ENCODE peak calls at places on chromosomes 11 and 22, in eight cellular contexts. One of them, this sample, is unnamed.

GRCh38 chr22:20674998-20675397 is 98.9 kb upstream of the SERPIND1 start:
- DNase-seq in ovary: no peak
- DNase-seq in esophagus muscularis mucosa: no peak
- DNase-seq in transverse colon: no peak
- DNase-seq in K562: no peak
- DNase-seq in HepG2: no peak
- DNase-seq in A549: no peak
- DNase-seq in sigmoid colon: no peak
- DNase-seq in this sample: no peak

GRCh38 chr11:116596346-116597260 is 176.2 kb downstream of the BUD13 start:
- DNase-seq in ovary: no peak
- DNase-seq in esophagus muscularis mucosa: no peak
- DNase-seq in transverse colon: no peak
- DNase-seq in K562: no peak
- DNase-seq in HepG2: no peak
- DNase-seq in A549: no peak
- DNase-seq in sigmoid colon: peak
- DNase-seq in this sample: no peak

GRCh38 chr11:62122076-62122475 is 1.7 kb upstream of the INCENP start:
- DNase-seq in ovary: no peak
- DNase-seq in esophagus muscularis mucosa: no peak
- DNase-seq in transverse colon: no peak
- DNase-seq in K562: no peak
- DNase-seq in HepG2: peak
- DNase-seq in A549: peak
- DNase-seq in sigmoid colon: no peak
- DNase-seq in this sample: no peak

GRCh38 chr11:5040876-5041275 is 5.5 kb upstream of the OR52J3 start:
- DNase-seq in ovary: no peak
- DNase-seq in esophagus muscularis mucosa: no peak
- DNase-seq in transverse colon: no peak
- DNase-seq in K562: no peak
- DNase-seq in HepG2: no peak
- DNase-seq in A549: no peak
- DNase-seq in sigmoid colon: no peak
- DNase-seq in this sample: no peak

GRCh38 chr22:30459206-30460052 is 12.4 kb downstream of the SEC14L3 start:
- DNase-seq in ovary: no peak
- DNase-seq in esophagus muscularis mucosa: no peak
- DNase-seq in transverse colon: no peak
- DNase-seq in K562: peak
- DNase-seq in HepG2: peak
- DNase-seq in A549: peak
- DNase-seq in sigmoid colon: no peak
- DNase-seq in this sample: no peak

GRCh38 chr11:3161309-3161708 is 3.8 kb downstream of the OSBPL5 start:
- DNase-seq in ovary: peak
- DNase-seq in esophagus muscularis mucosa: no peak
- DNase-seq in transverse colon: peak
- DNase-seq in K562: no peak
- DNase-seq in HepG2: no peak
- DNase-seq in A549: no peak
- DNase-seq in sigmoid colon: peak
- DNase-seq in this sample: peak

GRCh38 chr11:93541884-93542752 is 1.1 kb downstream of the SMCO4 start:
- DNase-seq in ovary: peak
- DNase-seq in esophagus muscularis mucosa: no peak
- DNase-seq in transverse colon: peak
- DNase-seq in K562: peak
- DNase-seq in HepG2: peak
- DNase-seq in A549: peak
- DNase-seq in sigmoid colon: peak
- DNase-seq in this sample: no peak

GRCh38 chr11:35617687-35618496 is at the start of gene FJX1:
- DNase-seq in ovary: peak
- DNase-seq in esophagus muscularis mucosa: no peak
- DNase-seq in transverse colon: peak
- DNase-seq in K562: peak
- DNase-seq in HepG2: peak
- DNase-seq in A549: peak
- DNase-seq in sigmoid colon: peak
- DNase-seq in this sample: peak

GRCh38 chr11:1573847-1574255 is 1.8 kb upstream of the DUSP8 start:
- DNase-seq in ovary: no peak
- DNase-seq in esophagus muscularis mucosa: no peak
- DNase-seq in transverse colon: peak
- DNase-seq in K562: no peak
- DNase-seq in HepG2: no peak
- DNase-seq in A549: peak
- DNase-seq in sigmoid colon: peak
- DNase-seq in this sample: no peak

GRCh38 chr22:36162127-36163034 is 1.8 kb upstream of the APOL3 start:
- DNase-seq in ovary: no peak
- DNase-seq in esophagus muscularis mucosa: no peak
- DNase-seq in transverse colon: no peak
- DNase-seq in K562: no peak
- DNase-seq in HepG2: no peak
- DNase-seq in A549: no peak
- DNase-seq in sigmoid colon: no peak
- DNase-seq in this sample: no peak

GRCh38 chr11:94793002-94793401 is 24.8 kb downstream of the AMOTL1 start:
- DNase-seq in ovary: no peak
- DNase-seq in esophagus muscularis mucosa: no peak
- DNase-seq in transverse colon: no peak
- DNase-seq in K562: no peak
- DNase-seq in HepG2: no peak
- DNase-seq in A549: no peak
- DNase-seq in sigmoid colon: no peak
- DNase-seq in this sample: no peak

GRCh38 chr11:91081440-91082088 is 858.7 kb upstream of the CHORDC1 start:
- DNase-seq in ovary: no peak
- DNase-seq in esophagus muscularis mucosa: no peak
- DNase-seq in transverse colon: no peak
- DNase-seq in K562: no peak
- DNase-seq in HepG2: no peak
- DNase-seq in A549: peak
- DNase-seq in sigmoid colon: peak
- DNase-seq in this sample: peak

GRCh38 chr11:12263141-12263693 is 114.2 kb upstream of the PARVA start:
- DNase-seq in ovary: no peak
- DNase-seq in esophagus muscularis mucosa: no peak
- DNase-seq in transverse colon: no peak
- DNase-seq in K562: peak
- DNase-seq in HepG2: no peak
- DNase-seq in A549: no peak
- DNase-seq in sigmoid colon: no peak
- DNase-seq in this sample: no peak

GRCh38 chr22:44137415-44137814 is 43.3 kb upstream of the PARVG start:
- DNase-seq in ovary: no peak
- DNase-seq in esophagus muscularis mucosa: no peak
- DNase-seq in transverse colon: no peak
- DNase-seq in K562: no peak
- DNase-seq in HepG2: no peak
- DNase-seq in A549: no peak
- DNase-seq in sigmoid colon: peak
- DNase-seq in this sample: no peak

GRCh38 chr11:73205666-73206343 is 12.3 kb upstream of the P2RY2 start:
- DNase-seq in ovary: no peak
- DNase-seq in esophagus muscularis mucosa: no peak
- DNase-seq in transverse colon: peak
- DNase-seq in K562: no peak
- DNase-seq in HepG2: no peak
- DNase-seq in A549: no peak
- DNase-seq in sigmoid colon: no peak
- DNase-seq in this sample: no peak

GRCh38 chr11:115222218-115222862 is 281.9 kb downstream of the CADM1 start:
- DNase-seq in ovary: no peak
- DNase-seq in esophagus muscularis mucosa: no peak
- DNase-seq in transverse colon: peak
- DNase-seq in K562: peak
- DNase-seq in HepG2: peak
- DNase-seq in A549: peak
- DNase-seq in sigmoid colon: no peak
- DNase-seq in this sample: no peak
- H3K4me3 ChIP-seq in ovary: no peak
- H3K4me3 ChIP-seq in esophagus muscularis mucosa: no peak
- H3K4me3 ChIP-seq in transverse colon: no peak
- H3K4me3 ChIP-seq in K562: no peak
- H3K4me3 ChIP-seq in HepG2: no peak
- H3K4me3 ChIP-seq in A549: peak
- H3K4me3 ChIP-seq in sigmoid colon: no peak
- H3K4me3 ChIP-seq in this sample: no peak

GRCh38 chr11:82682003-82682751 is 51.5 kb downstream of the FAM181B start:
- DNase-seq in ovary: no peak
- DNase-seq in esophagus muscularis mucosa: no peak
- DNase-seq in transverse colon: peak
- DNase-seq in K562: peak
- DNase-seq in HepG2: peak
- DNase-seq in A549: peak
- DNase-seq in sigmoid colon: no peak
- DNase-seq in this sample: peak
- TF ChIP-seq EP300 in ovary: no peak
- TF ChIP-seq EP300 in esophagus muscularis mucosa: no peak
- TF ChIP-seq EP300 in transverse colon: no peak
- TF ChIP-seq EP300 in K562: no peak
- TF ChIP-seq EP300 in HepG2: no peak
- TF ChIP-seq EP300 in A549: no peak
- TF ChIP-seq EP300 in sigmoid colon: no peak
- TF ChIP-seq EP300 in this sample: no peak

GRCh38 chr11:79959318-79959717 is 518.5 kb upstream of the TENM4 start:
- DNase-seq in ovary: no peak
- DNase-seq in esophagus muscularis mucosa: no peak
- DNase-seq in transverse colon: no peak
- DNase-seq in K562: no peak
- DNase-seq in HepG2: no peak
- DNase-seq in A549: no peak
- DNase-seq in sigmoid colon: no peak
- DNase-seq in this sample: no peak

DNA sequence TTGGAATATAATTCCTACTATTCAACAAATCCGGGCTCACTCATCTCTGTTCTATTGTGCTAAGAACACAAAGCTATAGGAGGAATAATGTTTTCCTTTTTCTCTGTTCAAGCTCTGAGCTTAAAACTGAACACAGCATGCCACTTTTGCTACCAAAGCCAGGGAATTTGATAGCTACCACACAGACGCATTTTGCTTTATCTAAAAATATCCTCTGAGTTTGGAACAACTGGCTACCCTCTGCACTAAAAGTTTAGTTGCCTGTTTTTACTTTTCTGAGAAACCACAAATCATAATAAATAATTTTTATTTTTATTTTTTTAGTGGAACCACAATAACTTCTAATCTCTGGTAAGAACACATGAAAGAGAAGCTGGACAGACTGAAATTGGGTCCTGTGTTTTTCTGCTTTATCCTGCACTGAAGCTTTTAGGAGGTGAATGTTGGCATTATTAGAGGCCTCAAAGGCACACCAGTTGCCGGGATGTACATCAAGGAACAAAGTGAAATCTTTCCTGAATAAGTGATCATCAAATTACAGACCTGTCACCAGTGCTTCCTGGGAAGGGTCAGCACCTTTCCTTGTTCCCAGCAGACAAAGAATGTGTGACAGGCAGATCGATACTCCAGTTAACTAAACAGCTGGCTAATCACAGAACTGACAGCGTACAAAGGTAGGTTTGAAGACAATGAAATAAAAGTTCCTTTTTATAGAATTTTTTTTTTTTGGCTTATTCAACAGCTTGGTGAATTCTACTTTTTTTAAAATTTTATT is 523.2 kb upstream of the TENM4 start:
- DNase-seq in ovary: no peak
- DNase-seq in esophagus muscularis mucosa: no peak
- DNase-seq in transverse colon: no peak
- DNase-seq in K562: no peak
- DNase-seq in HepG2: no peak
- DNase-seq in A549: no peak
- DNase-seq in sigmoid colon: no peak
- DNase-seq in this sample: no peak
- H3K4me3 ChIP-seq in ovary: no peak
- H3K4me3 ChIP-seq in esophagus muscularis mucosa: no peak
- H3K4me3 ChIP-seq in transverse colon: no peak
- H3K4me3 ChIP-seq in K562: no peak
- H3K4me3 ChIP-seq in HepG2: no peak
- H3K4me3 ChIP-seq in A549: no peak
- H3K4me3 ChIP-seq in sigmoid colon: no peak
- H3K4me3 ChIP-seq in this sample: no peak

DNA sequence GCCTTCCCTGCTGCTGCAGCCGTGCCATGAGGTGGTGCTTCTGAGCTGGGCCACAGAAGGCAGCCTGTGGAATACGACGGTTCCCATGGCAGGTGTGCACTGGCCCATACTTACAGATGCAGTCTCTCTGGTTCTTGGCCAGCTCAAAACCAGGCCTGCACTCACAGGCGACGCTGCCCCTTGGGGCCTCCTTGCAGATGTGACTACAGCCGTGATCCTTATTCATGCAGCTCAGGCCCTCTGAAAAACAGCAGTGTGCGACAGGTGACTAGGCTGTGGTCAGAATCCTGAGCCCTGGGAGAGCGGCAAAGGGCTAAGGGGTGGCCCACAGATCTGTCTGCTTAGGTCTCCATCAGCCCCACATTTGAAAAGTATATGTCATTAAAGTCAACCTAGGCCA is 22.1 kb downstream of the SCUBE2 start:
- DNase-seq in ovary: no peak
- DNase-seq in esophagus muscularis mucosa: no peak
- DNase-seq in transverse colon: no peak
- DNase-seq in K562: no peak
- DNase-seq in HepG2: no peak
- DNase-seq in A549: no peak
- DNase-seq in sigmoid colon: no peak
- DNase-seq in this sample: no peak
- TF ChIP-seq EP300 in ovary: no peak
- TF ChIP-seq EP300 in esophagus muscularis mucosa: no peak
- TF ChIP-seq EP300 in transverse colon: no peak
- TF ChIP-seq EP300 in K562: no peak
- TF ChIP-seq EP300 in HepG2: no peak
- TF ChIP-seq EP300 in A549: no peak
- TF ChIP-seq EP300 in sigmoid colon: no peak
- TF ChIP-seq EP300 in this sample: no peak

GRCh38 chr11:85021066-85021465 is 606.1 kb downstream of the DLG2 start:
- DNase-seq in ovary: no peak
- DNase-seq in esophagus muscularis mucosa: no peak
- DNase-seq in transverse colon: no peak
- DNase-seq in K562: no peak
- DNase-seq in HepG2: no peak
- DNase-seq in A549: no peak
- DNase-seq in sigmoid colon: no peak
- DNase-seq in this sample: no peak
- H3K4me3 ChIP-seq in ovary: no peak
- H3K4me3 ChIP-seq in esophagus muscularis mucosa: no peak
- H3K4me3 ChIP-seq in transverse colon: no peak
- H3K4me3 ChIP-seq in K562: no peak
- H3K4me3 ChIP-seq in HepG2: no peak
- H3K4me3 ChIP-seq in A549: no peak
- H3K4me3 ChIP-seq in sigmoid colon: no peak
- H3K4me3 ChIP-seq in this sample: no peak

GRCh38 chr11:87235366-87235765 is 197.6 kb downstream of the TMEM135 start:
- DNase-seq in ovary: no peak
- DNase-seq in esophagus muscularis mucosa: no peak
- DNase-seq in transverse colon: no peak
- DNase-seq in K562: no peak
- DNase-seq in HepG2: no peak
- DNase-seq in A549: no peak
- DNase-seq in sigmoid colon: no peak
- DNase-seq in this sample: no peak
- TF ChIP-seq EP300 in ovary: no peak
- TF ChIP-seq EP300 in esophagus muscularis mucosa: no peak
- TF ChIP-seq EP300 in transverse colon: no peak
- TF ChIP-seq EP300 in K562: no peak
- TF ChIP-seq EP300 in HepG2: no peak
- TF ChIP-seq EP300 in A549: no peak
- TF ChIP-seq EP300 in sigmoid colon: no peak
- TF ChIP-seq EP300 in this sample: no peak